ENCODE peak calls at places on chromosomes 2 and 18, in seven cellular contexts. E is A549, T is transverse colon, H is H1, J is ovary, R is K562, B is upper lobe of left lung. U is an unnamed sample. For H3K4me1, the result is how much of the 10 kb centered on the place peaks cover.

GRCh38 chr2:86081724-86082123 is 24.0 kb downstream of the POLR1A start:
- DNase-seq in H (no peak), T (no peak), J (no peak), E (no peak), R (no peak), B (no peak), U (no peak)

GRCh38 chr2:47631840-47632398 is 151.0 kb upstream of the MSH6 start:
- DNase-seq in B (peak), E (peak), J (no peak), H (no peak), R (no peak), T (peak), U (no peak)

GRCh38 chr18:79934311-79935097 is 16.9 kb downstream of the SLC66A2 start:
- DNase-seq in B (peak), R (no peak), T (peak), J (no peak), E (no peak), H (no peak), U (no peak)

GRCh38 chr2:169446452-169446851 is 32.8 kb upstream of the BBS5 start:
- DNase-seq in J (no peak), T (no peak), R (no peak), E (no peak), B (no peak), H (no peak), U (no peak)

GRCh38 chr2:198322275-198322674 is 517.9 kb downstream of the PLCL1 start:
- DNase-seq in H (no peak), E (peak), J (no peak), R (no peak), T (no peak), B (no peak), U (no peak)

GRCh38 chr18:26002375-26002774 is 88.0 kb downstream of the SS18 start:
- DNase-seq in R (no peak), H (no peak), B (no peak), T (no peak), E (no peak), J (no peak), U (no peak)

GRCh38 chr18:66560092-66560491 is 43.8 kb downstream of the CDH19 start:
- DNase-seq in E (peak), R (no peak), B (no peak), J (no peak), T (no peak), H (no peak), U (no peak)

GRCh38 chr2:101627284-101628049 is 70.0 kb upstream of the MAP4K4 start:
- DNase-seq in T (no peak), R (no peak), E (no peak), J (no peak), H (no peak), B (peak), U (no peak)

GRCh38 chr18:58362027-58362575 is 266.8 kb downstream of the ALPK2 start:
- DNase-seq in B (peak), J (peak), H (no peak), E (peak), T (no peak), R (no peak), U (peak)

GRCh38 chr2:158714420-158714819 is 80.7 kb upstream of the DAPL1 start:
- DNase-seq in T (no peak), H (no peak), B (no peak), J (no peak), E (no peak), R (no peak), U (no peak)

GRCh38 chr2:217941886-217942728 is 60.7 kb downstream of the TNS1 start:
- DNase-seq in J (peak), E (no peak), T (no peak), H (no peak), R (no peak), B (peak), U (no peak)

GRCh38 chr2:164779383-164780057 is 62.1 kb downstream of the COBLL1 start:
- DNase-seq in E (no peak), T (peak), R (no peak), H (no peak), B (no peak), J (no peak), U (no peak)

GRCh38 chr2:30336978-30337841 is 105.9 kb downstream of the LBH start:
- DNase-seq in B (no peak), T (peak), E (no peak), R (no peak), J (no peak), H (no peak), U (no peak)

GRCh38 chr2:226837334-226837733 is 1.5 kb downstream of the RHBDD1 start:
- DNase-seq in H (no peak), E (no peak), T (no peak), J (no peak), R (no peak), B (no peak), U (no peak)

GRCh38 chr2:179768765-179769164 is 92.6 kb downstream of the ZNF385B start:
- DNase-seq in J (no peak), T (no peak), E (no peak), R (no peak), H (no peak), B (no peak), U (no peak)

GRCh38 chr2:175236930-175237329 is 55.4 kb upstream of the ATP5MC3 start:
- DNase-seq in J (no peak), H (no peak), B (no peak), E (no peak), T (no peak), R (no peak), U (no peak)

GRCh38 chr2:27966466-27966865 is 75.9 kb downstream of the BABAM2 start:
- DNase-seq in T (no peak), R (no peak), B (no peak), J (peak), E (no peak), H (no peak), U (no peak)

GRCh38 chr2:235542728-235543125 is 48.9 kb downstream of the AGAP1 start:
- DNase-seq in B (no peak), R (no peak), E (no peak), J (no peak), H (no peak), T (peak), U (no peak)

GRCh38 chr2:73928995-73929394 is 2.3 kb downstream of the DGUOK start:
- DNase-seq in E (no peak), B (no peak), J (no peak), H (no peak), R (no peak), T (peak), U (no peak)

GRCh38 chr18:11994346-11994707 is 13.0 kb downstream of the IMPA2 start:
- DNase-seq in E (peak), T (peak), R (no peak), B (peak), J (no peak), H (no peak), U (no peak)

GRCh38 chr18:23189768-23190661 is 54.7 kb downstream of the CABLES1 start:
- DNase-seq in J (no peak), T (no peak), H (no peak), E (no peak), B (peak), R (no peak), U (no peak)

GRCh38 chr2:46252891-46253659 is 44.1 kb upstream of the EPAS1 start:
- DNase-seq in B (no peak), J (no peak), R (no peak), T (no peak), H (no peak), E (no peak), U (no peak)

GRCh38 chr2:47512581-47513083 is 109.7 kb downstream of the MSH2 start:
- DNase-seq in J (no peak), B (no peak), T (no peak), H (no peak), R (peak), E (peak), U (no peak)

GRCh38 chr2:197071790-197072436 is 145.4 kb upstream of the PGAP1 start:
- DNase-seq in H (no peak), E (no peak), R (no peak), J (no peak), B (no peak), T (no peak), U (no peak)

GRCh38 chr2:202494300-202494699 is 118.2 kb downstream of the BMPR2 start:
- DNase-seq in H (no peak), J (no peak), E (peak), B (peak), T (peak), R (no peak), U (no peak)

GRCh38 chr2:27448381-27448780 is 6.2 kb downstream of the KRTCAP3 start:
- DNase-seq in E (no peak), T (no peak), B (no peak), H (no peak), R (no peak), J (no peak), U (no peak)

GRCh38 chr2:85604568-85605339 is 2.3 kb upstream of the TMEM150A start:
- DNase-seq in R (no peak), J (no peak), B (no peak), T (no peak), E (no peak), H (no peak), U (no peak)

GRCh38 chr2:126720031-126720368 is 64.0 kb downstream of the GYPC start:
- DNase-seq in B (no peak), E (no peak), H (no peak), R (no peak), T (no peak), J (no peak), U (no peak)

GRCh38 chr2:210188190-210188589 is 17.0 kb upstream of the KANSL1L start:
- DNase-seq in R (no peak), T (no peak), B (no peak), H (no peak), E (no peak), J (no peak), U (no peak)
- H3K27ac ChIP-seq in R (no peak), T (no peak), B (no peak), H (no peak), E (no peak), J (no peak), U (no peak)

DNA sequence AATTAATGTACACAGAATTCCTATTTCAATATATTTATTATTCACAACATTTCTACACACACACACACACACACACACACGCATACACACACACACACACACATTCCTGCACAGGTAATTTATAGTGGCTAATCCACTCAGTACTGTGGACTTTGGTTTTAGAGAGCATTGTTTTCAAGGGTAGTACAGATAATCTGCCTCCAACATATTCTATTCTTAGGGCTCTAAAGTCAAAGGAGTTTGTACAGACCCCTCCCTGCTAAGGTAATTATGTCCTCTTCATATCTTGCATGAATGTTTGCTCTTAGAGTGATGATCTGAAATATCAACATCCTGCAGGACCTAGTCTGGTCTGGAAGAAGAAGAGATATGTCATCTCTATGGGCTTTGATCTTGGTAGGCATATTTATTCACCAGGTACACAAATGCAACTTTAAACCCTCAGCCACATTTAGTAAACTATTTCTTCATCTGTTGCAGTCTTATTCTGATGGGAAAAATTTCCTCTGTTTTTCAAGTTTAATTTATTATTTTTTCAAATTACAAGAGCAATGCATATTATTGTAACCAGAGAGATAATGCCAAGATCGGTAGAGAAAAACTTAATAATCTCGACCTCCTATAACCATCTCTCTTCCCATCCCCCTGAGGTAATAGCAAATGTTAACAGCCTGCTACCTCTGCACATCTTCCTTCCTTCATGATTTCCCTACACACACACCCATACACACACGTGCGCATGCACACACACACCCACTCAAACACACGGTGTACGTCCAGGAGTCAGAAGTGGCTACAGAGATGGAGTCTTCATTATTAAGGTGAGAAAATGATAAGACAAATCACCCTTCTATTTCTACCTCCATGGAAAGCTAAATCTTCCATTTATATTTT is 18.3 kb upstream of the POLE4 start:
- DNase-seq in R (no peak), B (no peak), T (no peak), J (no peak), H (no peak), E (no peak), U (no peak)
- TF ChIP-seq EP300 in R (peak), B (no peak), T (no peak), J (no peak), H (no peak), E (no peak), U (no peak)

DNA sequence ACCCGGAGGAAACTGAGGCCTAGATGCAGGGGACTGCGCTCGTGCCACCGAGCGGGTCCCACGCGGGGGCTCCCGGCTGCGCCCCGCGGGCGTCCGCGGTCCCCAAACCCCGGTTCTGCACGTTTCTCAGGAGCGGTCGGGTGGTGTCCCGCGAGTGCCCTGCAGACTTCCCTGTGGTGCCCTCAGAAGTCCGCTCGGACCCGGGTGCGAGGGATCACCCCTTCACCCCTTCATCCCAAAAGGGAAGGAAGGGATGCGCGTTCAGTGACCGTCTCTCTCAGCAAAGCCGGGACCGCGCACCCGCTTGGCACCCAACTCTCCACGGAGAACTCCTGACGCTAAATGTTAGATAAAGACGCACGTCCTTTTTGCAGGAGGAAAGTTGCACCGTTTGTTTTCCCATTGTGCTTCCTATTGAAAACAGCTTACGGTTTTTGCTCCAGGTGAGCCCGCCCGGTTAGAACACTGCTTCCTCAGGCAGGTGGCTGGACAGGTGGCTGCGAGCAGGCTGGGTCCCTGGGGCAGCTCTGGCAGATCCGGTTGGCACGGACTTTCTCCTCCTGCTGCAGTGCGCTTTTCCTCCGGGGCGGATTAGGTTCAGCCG is 779 bp downstream of the DGKD start:
- DNase-seq in R (no peak), J (peak), T (peak), E (no peak), H (no peak), B (peak), U (no peak)
- H3K4me1 ChIP-seq in R (under half), J (under half), T (half or more), E (half or more), H (under half), B (under half), U (under half)

GRCh38 chr18:61189376-61189775 is 143.9 kb upstream of the CDH20 start:
- DNase-seq in T (no peak), B (no peak), R (no peak), H (no peak), E (no peak), J (no peak), U (no peak)
- H3K27ac ChIP-seq in T (no peak), B (no peak), R (no peak), H (no peak), E (no peak), J (no peak), U (no peak)

GRCh38 chr2:69053416-69053965 is 40.5 kb downstream of the ANTXR1 start:
- DNase-seq in E (no peak), H (no peak), R (no peak), B (no peak), T (no peak), J (no peak), U (no peak)

GRCh38 chr2:69059731-69060290 is 46.8 kb downstream of the ANTXR1 start:
- DNase-seq in B (no peak), H (no peak), R (no peak), T (no peak), E (no peak), J (no peak), U (no peak)

GRCh38 chr2:69054431-69054830 is 41.5 kb downstream of the ANTXR1 start:
- DNase-seq in B (no peak), R (no peak), H (no peak), T (no peak), E (no peak), J (no peak), U (peak)

GRCh38 chr2:69057660-69058059 is 44.7 kb downstream of the ANTXR1 start:
- DNase-seq in E (no peak), R (no peak), J (no peak), T (no peak), H (no peak), B (no peak), U (no peak)

DNA sequence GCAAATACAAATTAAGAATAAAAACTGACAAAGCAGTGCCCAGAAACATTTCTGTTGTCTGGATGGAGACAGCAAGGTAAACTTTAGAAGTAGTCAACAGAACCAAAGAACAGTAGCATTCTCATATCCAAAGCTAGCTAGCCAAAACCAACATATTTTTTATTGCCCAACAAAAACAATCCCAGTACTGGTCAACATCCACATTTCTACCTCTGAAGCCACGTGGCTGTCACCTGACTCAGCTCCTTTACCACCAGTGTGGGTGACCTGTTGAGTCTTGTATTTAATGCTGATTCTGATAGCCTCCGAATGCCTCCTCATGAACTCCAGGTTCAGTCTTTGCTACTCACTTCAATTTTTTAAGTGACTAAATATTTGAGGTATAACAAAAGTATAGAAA is 43.1 kb downstream of the ANTXR1 start:
- DNase-seq in E (no peak), T (no peak), R (no peak), B (no peak), J (no peak), H (no peak), U (no peak)
- TF ChIP-seq EP300 in E (peak), T (no peak), R (no peak), B (no peak), J (no peak), H (no peak), U (no peak)

GRCh38 chr18:77058186-77058847 is 74.3 kb downstream of the MBP start:
- DNase-seq in B (no peak), E (no peak), H (no peak), R (no peak), J (no peak), T (no peak), U (peak)
- H3K4me1 ChIP-seq in B (half or more), E (under half), H (under half), R (under half), J (under half), T (under half), U (half or more)

GRCh38 chr2:9336534-9337354 is 86.6 kb downstream of the ITGB1BP1 start:
- DNase-seq in T (peak), E (peak), J (peak), H (no peak), B (no peak), R (peak), U (no peak)
- H3K27ac ChIP-seq in T (peak), E (no peak), J (no peak), H (no peak), B (no peak), R (peak), U (no peak)

DNA sequence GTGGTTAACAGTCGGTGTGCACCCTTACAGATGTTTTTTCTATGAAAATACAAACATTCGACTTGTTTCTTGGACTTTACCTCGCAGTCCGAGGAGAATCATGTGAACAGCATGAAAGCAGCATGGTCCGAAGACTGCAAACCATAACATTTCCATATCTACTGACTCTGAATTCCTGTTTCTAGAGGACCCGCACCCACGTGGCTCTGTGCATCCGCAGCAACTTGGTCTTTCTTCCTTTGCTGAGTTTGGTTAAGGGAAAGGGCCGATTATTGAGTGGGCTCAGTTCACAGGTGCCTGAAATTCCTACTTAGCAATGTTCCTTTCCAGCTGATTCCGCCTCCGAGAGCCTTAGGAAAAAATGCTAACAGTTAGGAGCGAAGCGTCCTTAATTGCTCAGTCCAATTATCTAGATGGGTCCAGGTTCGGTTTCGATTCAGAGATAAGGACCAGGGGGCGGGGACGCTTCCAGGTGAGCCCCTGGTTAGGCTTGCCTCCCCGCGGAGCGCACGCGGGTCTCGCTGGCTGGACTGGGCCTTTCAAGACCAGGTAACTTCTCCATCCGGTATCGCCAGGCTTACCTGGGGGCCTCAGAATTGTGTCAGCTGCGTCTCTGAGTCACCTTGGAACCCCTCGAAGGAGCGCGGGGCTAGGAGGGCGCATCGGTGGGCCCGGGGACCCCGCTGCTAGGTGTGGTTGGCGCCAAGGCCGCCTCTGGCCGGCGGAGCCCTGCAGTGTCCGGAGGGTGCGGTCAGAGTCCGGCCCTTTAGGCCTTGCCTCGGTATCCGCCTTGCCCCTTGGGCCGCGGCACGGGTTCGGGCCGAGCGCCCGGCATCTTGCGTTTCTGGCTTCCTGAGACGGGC is 1.1 kb upstream of the B3GNT2 start:
- DNase-seq in E (no peak), H (no peak), R (no peak), T (peak), B (no peak), J (peak), U (no peak)
- TF ChIP-seq EP300 in E (no peak), H (no peak), R (no peak), T (no peak), B (no peak), J (no peak), U (no peak)